ENCODE peak calls at places on chromosomes 3 and 15, in four cellular contexts. D is testis, P is aorta, R is stomach. E is an unnamed sample.

GRCh38 chr3:100813828-100814227 is 104.5 kb downstream of the TFG start:
- DNase-seq in R (no peak), P (no peak), D (no peak), E (no peak)

GRCh38 chr3:59426851-59427565 is 377.2 kb upstream of the CFAP20DC start:
- DNase-seq in R (no peak), P (no peak), D (no peak), E (no peak)

GRCh38 chr3:71512000-71512399 is 71.5 kb downstream of the FOXP1 start:
- DNase-seq in D (no peak), P (no peak), R (no peak), E (peak; percentile 57)

GRCh38 chr3:1528621-1529020 is 435.8 kb downstream of the CNTN6 start:
- DNase-seq in D (no peak), P (no peak), R (no peak), E (no peak)

GRCh38 chr15:48963524-48964113 is at the start of gene SHC4:
- DNase-seq in D (peak; percentile 90), R (peak; percentile 44), P (peak; percentile 85), E (peak; percentile 54)

GRCh38 chr15:40637221-40637745 is 43.2 kb downstream of the KNL1 start:
- DNase-seq in D (no peak), P (no peak), R (no peak), E (no peak)

GRCh38 chr3:114857281-114857680 is 289.8 kb downstream of the ZBTB20 start:
- DNase-seq in P (no peak), R (no peak), D (no peak), E (no peak)

GRCh38 chr3:133575121-133575520 is 1.6 kb downstream of the CDV3 start:
- DNase-seq in P (no peak), D (no peak), R (no peak), E (no peak)

GRCh38 chr15:59165726-59166125 is 40.9 kb upstream of the LDHAL6B start:
- DNase-seq in R (no peak), D (no peak), P (no peak), E (no peak)

GRCh38 chr3:183300996-183301562 is 48.0 kb downstream of the B3GNT5 start:
- DNase-seq in P (no peak), D (no peak), R (no peak), E (no peak)

GRCh38 chr15:38650384-38650783 is 85.8 kb upstream of the RASGRP1 start:
- DNase-seq in P (no peak), D (no peak), R (no peak), E (no peak)

GRCh38 chr3:157618075-157618760 is 115.0 kb upstream of the VEPH1 start:
- DNase-seq in R (no peak), P (no peak), D (no peak), E (no peak)

GRCh38 chr3:146387566-146387965 is 81.8 kb downstream of the PLSCR2 start:
- DNase-seq in P (no peak), R (no peak), D (no peak), E (no peak)

GRCh38 chr3:184786271-184787010 is 25.5 kb upstream of the VPS8 start:
- DNase-seq in D (peak; percentile 51), P (peak; percentile 84), R (no peak), E (no peak)

GRCh38 chr3:124960205-124960604 is 25.7 kb upstream of the MUC13 start:
- DNase-seq in D (no peak), P (no peak), R (no peak), E (no peak)

GRCh38 chr3:41711656-41712055 is 250.2 kb downstream of the ULK4 start:
- DNase-seq in D (no peak), P (no peak), R (no peak), E (no peak)

GRCh38 chr3:52317178-52317577 is 1.1 kb downstream of the DNAH1 start:
- DNase-seq in R (no peak), P (no peak), D (no peak), E (no peak)
- H3K4me3 ChIP-seq in R (peak overlapping the region; percentile 39), P (no peak overlapping the region), D (peak overlapping the region; percentile 24), E (peak overlapping the region; percentile 20)

GRCh38 chr3:122058294-122058693 is 3.1 kb downstream of the CD86 start:
- DNase-seq in R (no peak), P (no peak), D (no peak), E (no peak)
- H3K4me1 ChIP-seq in R (no peaks in the 10 kb centered on the region), P (no peaks in the 10 kb centered on the region), D (no peaks in the 10 kb centered on the region), E (no peaks in the 10 kb centered on the region)

DNA sequence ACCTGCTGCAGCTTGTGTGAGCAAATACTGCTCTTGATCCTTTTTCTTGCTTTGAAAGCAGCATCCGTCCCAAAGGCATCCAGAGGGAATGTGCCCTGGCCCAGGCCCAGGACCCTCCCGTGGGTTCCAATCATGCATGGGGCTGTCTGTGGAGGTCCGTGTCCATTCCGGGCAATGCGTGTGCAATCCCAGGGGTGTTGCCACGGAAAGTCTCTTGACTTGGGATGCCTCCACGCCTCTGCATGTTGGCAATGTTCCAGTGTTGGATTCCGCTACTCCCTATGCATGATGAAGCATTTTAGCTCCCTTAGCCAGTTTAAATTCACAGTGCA is 105.7 kb downstream of the SNRPN start:
- DNase-seq in R (peak; percentile 23), P (peak; percentile 48), D (peak; percentile 3), E (no peak)
- H3K9me3 ChIP-seq in R (peaks cover 99% of the 10 kb centered on the region), P (peaks cover 94% of the 10 kb centered on the region), D (no peaks in the 10 kb centered on the region), E (peaks cover 30% of the 10 kb centered on the region)

GRCh38 chr3:56919137-56919796 is 117.5 kb upstream of the ARHGEF3 start:
- DNase-seq in P (no peak), R (no peak), D (no peak), E (no peak)

GRCh38 chr3:56916697-56917336 is 115.1 kb upstream of the ARHGEF3 start:
- DNase-seq in P (no peak), R (no peak), D (no peak), E (no peak)

GRCh38 chr3:56917337-56917697 is 115.6 kb upstream of the ARHGEF3 start:
- DNase-seq in R (no peak), D (no peak), P (no peak), E (no peak)

GRCh38 chr3:56919797-56920195 is 118.0 kb upstream of the ARHGEF3 start:
- DNase-seq in R (no peak), D (no peak), P (no peak), E (no peak)

GRCh38 chr3:56917740-56918568 is 116.2 kb upstream of the ARHGEF3 start:
- DNase-seq in D (no peak), R (no peak), P (no peak), E (no peak)
- H3K4me3 ChIP-seq in D (no peak overlapping the region), R (no peak overlapping the region), P (no peak overlapping the region), E (no peak overlapping the region)

GRCh38 chr3:138438896-138439295 is 4.5 kb downstream of the ESYT3 start:
- DNase-seq in P (peak; percentile 36), R (no peak), D (no peak), E (no peak)
- H3K4me1 ChIP-seq in P (no peaks in the 10 kb centered on the region), R (peaks cover 56% of the 10 kb centered on the region), D (peaks cover 6% of the 10 kb centered on the region), E (peaks cover 3% of the 10 kb centered on the region)

DNA sequence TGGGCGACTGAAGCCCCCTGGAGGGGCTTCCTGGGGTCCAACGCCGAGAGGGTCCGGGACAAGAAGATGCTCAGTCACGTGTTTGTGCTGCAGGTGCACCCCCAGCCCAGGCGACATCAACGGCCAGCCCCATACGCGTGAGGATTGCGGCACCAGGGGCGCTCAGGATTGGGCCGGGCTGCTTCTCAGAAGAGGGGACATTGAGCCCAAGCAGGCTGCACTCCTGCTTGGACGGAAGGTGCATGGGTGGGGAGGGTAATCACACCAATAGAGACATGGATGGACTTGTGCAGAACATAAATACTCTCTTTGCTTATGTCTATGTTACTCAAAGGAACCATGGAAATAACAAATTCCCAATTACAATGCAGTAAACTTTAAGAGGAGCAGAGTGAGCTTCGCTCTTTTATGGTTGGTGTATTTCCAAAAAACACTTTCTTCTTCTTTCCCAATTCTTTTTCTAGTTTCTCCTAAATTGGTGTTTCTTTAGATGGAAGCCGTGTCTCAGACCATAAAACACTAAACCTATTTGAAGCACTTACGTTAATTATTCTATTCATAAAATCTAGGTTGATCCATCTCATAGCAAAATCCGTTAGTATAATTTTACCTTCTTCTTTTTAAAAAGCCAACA is 182.7 kb downstream of the GOLGA6L6 start:
- DNase-seq in D (no peak), R (no peak), P (no peak), E (no peak)
- H3K9me3 ChIP-seq in D (no peaks in the 10 kb centered on the region), R (no peaks in the 10 kb centered on the region), P (peaks cover 5% of the 10 kb centered on the region), E (no peaks in the 10 kb centered on the region)

GRCh38 chr15:43518073-43518761 is 809 bp downstream of the MAP1A start:
- DNase-seq in D (no peak), R (no peak), P (no peak), E (no peak)
- H3K4me3 ChIP-seq in D (peak overlapping the region; percentile 56), R (peak overlapping the region; percentile 52), P (peak overlapping the region; percentile 80), E (peak overlapping the region; percentile 23)

E was measured in colonic mucosa.